ENCODE peak calls at places on chromosomes 1 and 21, in ten cellular contexts. One of them, this sample, is unnamed.

GRCh38 chr1:56578963-56579875 is at the start of gene PLPP3:
- DNase-seq in upper lobe of right lung: peak
- DNase-seq in progenitor cell of endocrine pancreas: peak
- DNase-seq in ovary: peak
- DNase-seq in RWPE1: peak
- DNase-seq in tibial artery: peak
- DNase-seq in kidney: peak
- DNase-seq in breast epithelium: peak
- DNase-seq in esophagus muscularis mucosa: peak
- DNase-seq in endothelial cell: peak
- DNase-seq in this sample: peak

GRCh38 chr1:164602480-164603093 is 43.6 kb downstream of the PBX1 start:
- DNase-seq in upper lobe of right lung: peak
- DNase-seq in progenitor cell of endocrine pancreas: no peak
- DNase-seq in ovary: peak
- DNase-seq in RWPE1: no peak
- DNase-seq in tibial artery: peak
- DNase-seq in kidney: peak
- DNase-seq in breast epithelium: peak
- DNase-seq in esophagus muscularis mucosa: no peak
- DNase-seq in endothelial cell: no peak
- DNase-seq in this sample: peak

GRCh38 chr1:158496379-158496778 is 24.4 kb downstream of the OR10R2 start:
- DNase-seq in upper lobe of right lung: no peak
- DNase-seq in progenitor cell of endocrine pancreas: no peak
- DNase-seq in ovary: no peak
- DNase-seq in RWPE1: no peak
- DNase-seq in tibial artery: no peak
- DNase-seq in kidney: no peak
- DNase-seq in breast epithelium: no peak
- DNase-seq in esophagus muscularis mucosa: no peak
- DNase-seq in endothelial cell: no peak
- DNase-seq in this sample: no peak

GRCh38 chr1:53956308-53957168 is 10.4 kb downstream of the LRRC42 start:
- DNase-seq in upper lobe of right lung: no peak
- DNase-seq in progenitor cell of endocrine pancreas: no peak
- DNase-seq in ovary: no peak
- DNase-seq in RWPE1: peak
- DNase-seq in tibial artery: no peak
- DNase-seq in kidney: no peak
- DNase-seq in breast epithelium: no peak
- DNase-seq in esophagus muscularis mucosa: no peak
- DNase-seq in endothelial cell: no peak
- DNase-seq in this sample: no peak

GRCh38 chr1:183952101-183952500 is 85.4 kb downstream of the COLGALT2 start:
- DNase-seq in upper lobe of right lung: no peak
- DNase-seq in progenitor cell of endocrine pancreas: no peak
- DNase-seq in ovary: no peak
- DNase-seq in RWPE1: no peak
- DNase-seq in tibial artery: no peak
- DNase-seq in kidney: no peak
- DNase-seq in breast epithelium: no peak
- DNase-seq in esophagus muscularis mucosa: no peak
- DNase-seq in endothelial cell: no peak
- DNase-seq in this sample: no peak

GRCh38 chr21:45029298-45029967 is 44.9 kb upstream of the ADARB1 start:
- DNase-seq in upper lobe of right lung: no peak
- DNase-seq in progenitor cell of endocrine pancreas: no peak
- DNase-seq in ovary: no peak
- DNase-seq in RWPE1: no peak
- DNase-seq in tibial artery: peak
- DNase-seq in kidney: peak
- DNase-seq in breast epithelium: no peak
- DNase-seq in esophagus muscularis mucosa: no peak
- DNase-seq in endothelial cell: no peak
- DNase-seq in this sample: peak

GRCh38 chr21:25639167-25639921 is at the start of gene JAM2:
- DNase-seq in upper lobe of right lung: peak
- DNase-seq in progenitor cell of endocrine pancreas: peak
- DNase-seq in ovary: peak
- DNase-seq in RWPE1: no peak
- DNase-seq in tibial artery: peak
- DNase-seq in kidney: peak
- DNase-seq in breast epithelium: peak
- DNase-seq in esophagus muscularis mucosa: no peak
- DNase-seq in endothelial cell: peak
- DNase-seq in this sample: peak

GRCh38 chr1:169426174-169426716 is 1.0 kb downstream of the CCDC181 start:
- DNase-seq in upper lobe of right lung: no peak
- DNase-seq in progenitor cell of endocrine pancreas: no peak
- DNase-seq in ovary: no peak
- DNase-seq in RWPE1: no peak
- DNase-seq in tibial artery: no peak
- DNase-seq in kidney: no peak
- DNase-seq in breast epithelium: no peak
- DNase-seq in esophagus muscularis mucosa: no peak
- DNase-seq in endothelial cell: no peak
- DNase-seq in this sample: no peak

GRCh38 chr1:41461790-41462679 is 22.4 kb downstream of the EDN2 start:
- DNase-seq in upper lobe of right lung: no peak
- DNase-seq in progenitor cell of endocrine pancreas: no peak
- DNase-seq in ovary: no peak
- DNase-seq in RWPE1: no peak
- DNase-seq in tibial artery: no peak
- DNase-seq in kidney: no peak
- DNase-seq in breast epithelium: no peak
- DNase-seq in esophagus muscularis mucosa: no peak
- DNase-seq in endothelial cell: no peak
- DNase-seq in this sample: no peak

GRCh38 chr1:41464886-41465285 is 19.6 kb downstream of the EDN2 start:
- DNase-seq in upper lobe of right lung: no peak
- DNase-seq in progenitor cell of endocrine pancreas: no peak
- DNase-seq in ovary: no peak
- DNase-seq in RWPE1: no peak
- DNase-seq in tibial artery: no peak
- DNase-seq in kidney: no peak
- DNase-seq in breast epithelium: no peak
- DNase-seq in esophagus muscularis mucosa: no peak
- DNase-seq in endothelial cell: no peak
- DNase-seq in this sample: no peak

GRCh38 chr1:41465741-41466140 is 18.7 kb downstream of the EDN2 start:
- DNase-seq in upper lobe of right lung: no peak
- DNase-seq in progenitor cell of endocrine pancreas: no peak
- DNase-seq in ovary: no peak
- DNase-seq in RWPE1: peak
- DNase-seq in tibial artery: no peak
- DNase-seq in kidney: no peak
- DNase-seq in breast epithelium: no peak
- DNase-seq in esophagus muscularis mucosa: no peak
- DNase-seq in endothelial cell: no peak
- DNase-seq in this sample: no peak

GRCh38 chr1:41463516-41463915 is 21.0 kb downstream of the EDN2 start:
- DNase-seq in upper lobe of right lung: no peak
- DNase-seq in progenitor cell of endocrine pancreas: no peak
- DNase-seq in ovary: no peak
- DNase-seq in RWPE1: no peak
- DNase-seq in tibial artery: no peak
- DNase-seq in kidney: peak
- DNase-seq in breast epithelium: no peak
- DNase-seq in esophagus muscularis mucosa: no peak
- DNase-seq in endothelial cell: no peak
- DNase-seq in this sample: no peak

GRCh38 chr1:41462680-41463004 is 21.8 kb downstream of the EDN2 start:
- DNase-seq in upper lobe of right lung: no peak
- DNase-seq in progenitor cell of endocrine pancreas: no peak
- DNase-seq in ovary: no peak
- DNase-seq in RWPE1: no peak
- DNase-seq in tibial artery: no peak
- DNase-seq in kidney: no peak
- DNase-seq in breast epithelium: no peak
- DNase-seq in esophagus muscularis mucosa: no peak
- DNase-seq in endothelial cell: no peak
- DNase-seq in this sample: no peak
- TF ChIP-seq CTCF in upper lobe of right lung: no peak
- TF ChIP-seq CTCF in progenitor cell of endocrine pancreas: no peak
- TF ChIP-seq CTCF in ovary: no peak
- TF ChIP-seq CTCF in RWPE1: no peak
- TF ChIP-seq CTCF in tibial artery: no peak
- TF ChIP-seq CTCF in kidney: no peak
- TF ChIP-seq CTCF in breast epithelium: no peak
- TF ChIP-seq CTCF in esophagus muscularis mucosa: no peak
- TF ChIP-seq CTCF in endothelial cell: no peak
- TF ChIP-seq CTCF in this sample: no peak

GRCh38 chr1:209607795-209608178 is 24.3 kb downstream of the CAMK1G start:
- DNase-seq in upper lobe of right lung: no peak
- DNase-seq in progenitor cell of endocrine pancreas: no peak
- DNase-seq in ovary: no peak
- DNase-seq in RWPE1: no peak
- DNase-seq in tibial artery: no peak
- DNase-seq in kidney: no peak
- DNase-seq in breast epithelium: no peak
- DNase-seq in esophagus muscularis mucosa: no peak
- DNase-seq in endothelial cell: no peak
- DNase-seq in this sample: no peak

GRCh38 chr1:209612646-209613350 is 29.3 kb downstream of the CAMK1G start:
- DNase-seq in upper lobe of right lung: peak
- DNase-seq in progenitor cell of endocrine pancreas: no peak
- DNase-seq in ovary: no peak
- DNase-seq in RWPE1: no peak
- DNase-seq in tibial artery: no peak
- DNase-seq in kidney: no peak
- DNase-seq in breast epithelium: no peak
- DNase-seq in esophagus muscularis mucosa: no peak
- DNase-seq in endothelial cell: no peak
- DNase-seq in this sample: no peak

GRCh38 chr1:209609403-209610377 is 26.2 kb downstream of the CAMK1G start:
- DNase-seq in upper lobe of right lung: peak
- DNase-seq in progenitor cell of endocrine pancreas: no peak
- DNase-seq in ovary: no peak
- DNase-seq in RWPE1: no peak
- DNase-seq in tibial artery: no peak
- DNase-seq in kidney: no peak
- DNase-seq in breast epithelium: no peak
- DNase-seq in esophagus muscularis mucosa: no peak
- DNase-seq in endothelial cell: no peak
- DNase-seq in this sample: no peak

GRCh38 chr1:209611771-209612570 is 28.5 kb downstream of the CAMK1G start:
- DNase-seq in upper lobe of right lung: peak
- DNase-seq in progenitor cell of endocrine pancreas: no peak
- DNase-seq in ovary: no peak
- DNase-seq in RWPE1: no peak
- DNase-seq in tibial artery: no peak
- DNase-seq in kidney: no peak
- DNase-seq in breast epithelium: no peak
- DNase-seq in esophagus muscularis mucosa: no peak
- DNase-seq in endothelial cell: peak
- DNase-seq in this sample: no peak

DNA sequence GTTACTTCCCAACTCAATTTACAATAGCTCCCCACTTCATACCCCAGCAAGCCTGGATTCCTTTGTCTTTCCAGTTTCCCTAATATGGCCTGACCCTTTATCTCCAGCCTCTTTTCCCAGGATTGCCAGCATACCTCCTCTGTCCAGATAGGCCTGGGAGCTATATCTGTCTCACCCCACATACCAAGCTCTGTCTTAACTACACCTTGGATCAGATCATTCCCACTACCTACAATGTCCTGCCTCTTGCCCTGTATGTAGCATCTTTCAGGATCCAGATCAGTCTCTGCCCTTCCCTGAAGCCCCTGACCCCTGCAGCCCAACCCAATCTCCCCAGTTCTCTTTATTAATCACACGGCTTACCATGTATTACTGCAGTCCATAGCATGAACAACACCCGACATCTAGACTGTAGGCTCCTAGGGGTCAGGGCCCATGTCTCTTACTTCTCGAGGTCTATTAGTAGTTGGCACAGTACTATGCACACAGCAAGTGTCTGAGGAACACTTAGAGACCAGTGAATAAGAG is 26.9 kb downstream of the CAMK1G start:
- DNase-seq in upper lobe of right lung: peak
- DNase-seq in progenitor cell of endocrine pancreas: no peak
- DNase-seq in ovary: no peak
- DNase-seq in RWPE1: no peak
- DNase-seq in tibial artery: no peak
- DNase-seq in kidney: no peak
- DNase-seq in breast epithelium: no peak
- DNase-seq in esophagus muscularis mucosa: no peak
- DNase-seq in endothelial cell: no peak
- DNase-seq in this sample: no peak
- TF ChIP-seq CTCF in upper lobe of right lung: no peak
- TF ChIP-seq CTCF in progenitor cell of endocrine pancreas: no peak
- TF ChIP-seq CTCF in ovary: no peak
- TF ChIP-seq CTCF in RWPE1: no peak
- TF ChIP-seq CTCF in tibial artery: no peak
- TF ChIP-seq CTCF in kidney: no peak
- TF ChIP-seq CTCF in breast epithelium: no peak
- TF ChIP-seq CTCF in esophagus muscularis mucosa: no peak
- TF ChIP-seq CTCF in endothelial cell: no peak
- TF ChIP-seq CTCF in this sample: no peak

DNA sequence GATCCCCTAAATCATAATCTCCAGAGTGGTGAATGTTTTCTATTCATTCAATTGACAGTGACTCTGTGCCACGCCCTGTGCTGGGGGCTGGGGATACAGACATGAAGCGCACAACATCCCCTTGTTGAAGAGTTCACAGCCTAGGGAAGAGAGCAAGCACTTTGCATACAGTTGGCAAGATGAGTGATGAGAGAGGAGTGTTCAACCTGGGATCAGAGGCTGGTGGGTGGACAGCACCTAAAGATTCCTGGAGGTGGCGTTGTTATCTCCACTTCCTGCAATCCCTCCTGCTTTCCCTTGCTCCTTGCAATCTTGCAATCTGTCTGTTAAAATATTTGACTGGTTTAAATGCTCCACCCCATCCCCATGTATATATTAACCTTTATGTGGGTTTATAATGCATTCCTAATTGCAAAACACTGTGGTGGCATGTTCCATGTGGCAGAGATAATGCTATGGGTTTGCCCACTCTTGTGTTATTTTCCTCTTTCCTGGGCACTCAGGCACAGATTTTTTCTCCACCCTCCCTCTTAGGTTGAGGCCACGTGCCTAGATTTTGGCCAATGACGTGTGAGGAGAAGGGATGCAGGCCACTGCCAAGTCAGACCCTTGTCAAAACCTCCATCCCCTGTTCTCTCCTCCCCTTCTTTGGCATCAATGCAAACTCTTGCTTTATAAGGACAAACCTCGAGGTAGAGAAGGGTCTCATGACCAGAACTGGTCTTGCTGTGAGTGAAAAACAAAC is 36.2 kb upstream of the GADD45A start:
- DNase-seq in upper lobe of right lung: no peak
- DNase-seq in progenitor cell of endocrine pancreas: no peak
- DNase-seq in ovary: no peak
- DNase-seq in RWPE1: no peak
- DNase-seq in tibial artery: no peak
- DNase-seq in kidney: no peak
- DNase-seq in breast epithelium: no peak
- DNase-seq in esophagus muscularis mucosa: peak
- DNase-seq in endothelial cell: no peak
- DNase-seq in this sample: no peak
- TF ChIP-seq CTCF in upper lobe of right lung: no peak
- TF ChIP-seq CTCF in progenitor cell of endocrine pancreas: no peak
- TF ChIP-seq CTCF in ovary: no peak
- TF ChIP-seq CTCF in RWPE1: no peak
- TF ChIP-seq CTCF in tibial artery: no peak
- TF ChIP-seq CTCF in kidney: no peak
- TF ChIP-seq CTCF in breast epithelium: no peak
- TF ChIP-seq CTCF in esophagus muscularis mucosa: no peak
- TF ChIP-seq CTCF in endothelial cell: no peak
- TF ChIP-seq CTCF in this sample: no peak

GRCh38 chr1:101846820-101847219 is 149.9 kb downstream of the OLFM3 start:
- DNase-seq in upper lobe of right lung: peak
- DNase-seq in progenitor cell of endocrine pancreas: peak
- DNase-seq in ovary: no peak
- DNase-seq in RWPE1: no peak
- DNase-seq in tibial artery: no peak
- DNase-seq in kidney: no peak
- DNase-seq in breast epithelium: no peak
- DNase-seq in esophagus muscularis mucosa: no peak
- DNase-seq in endothelial cell: peak
- DNase-seq in this sample: peak

GRCh38 chr1:101847608-101848007 is 149.1 kb downstream of the OLFM3 start:
- DNase-seq in upper lobe of right lung: no peak
- DNase-seq in progenitor cell of endocrine pancreas: no peak
- DNase-seq in ovary: no peak
- DNase-seq in RWPE1: no peak
- DNase-seq in tibial artery: no peak
- DNase-seq in kidney: no peak
- DNase-seq in breast epithelium: no peak
- DNase-seq in esophagus muscularis mucosa: no peak
- DNase-seq in endothelial cell: no peak
- DNase-seq in this sample: no peak

GRCh38 chr1:101841824-101842223 is 154.9 kb downstream of the OLFM3 start:
- DNase-seq in upper lobe of right lung: no peak
- DNase-seq in progenitor cell of endocrine pancreas: no peak
- DNase-seq in ovary: no peak
- DNase-seq in RWPE1: no peak
- DNase-seq in tibial artery: no peak
- DNase-seq in kidney: no peak
- DNase-seq in breast epithelium: no peak
- DNase-seq in esophagus muscularis mucosa: no peak
- DNase-seq in endothelial cell: no peak
- DNase-seq in this sample: no peak

DNA sequence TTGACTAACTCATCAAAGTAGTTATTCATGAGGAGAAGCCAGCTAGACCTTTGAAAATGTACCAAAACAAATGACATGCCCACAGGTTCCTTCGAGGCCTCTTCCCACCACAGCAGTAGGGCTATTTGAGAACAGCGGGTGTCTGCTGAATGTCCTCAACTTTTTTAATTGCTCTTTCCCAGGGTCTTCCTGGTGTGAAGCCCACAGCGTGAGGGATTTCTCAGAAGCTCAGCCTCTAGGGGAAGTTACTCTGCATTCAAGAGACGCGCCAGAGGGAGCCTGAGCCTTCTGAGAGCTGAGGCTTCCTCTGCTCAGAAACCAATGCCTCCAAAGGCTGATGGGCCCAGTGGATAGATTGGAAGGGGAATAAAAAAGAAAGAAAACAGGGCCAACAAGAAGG is 153.6 kb downstream of the OLFM3 start:
- DNase-seq in upper lobe of right lung: no peak
- DNase-seq in progenitor cell of endocrine pancreas: no peak
- DNase-seq in ovary: no peak
- DNase-seq in RWPE1: no peak
- DNase-seq in tibial artery: no peak
- DNase-seq in kidney: no peak
- DNase-seq in breast epithelium: no peak
- DNase-seq in esophagus muscularis mucosa: no peak
- DNase-seq in endothelial cell: no peak
- DNase-seq in this sample: no peak
- TF ChIP-seq CTCF in upper lobe of right lung: no peak
- TF ChIP-seq CTCF in progenitor cell of endocrine pancreas: no peak
- TF ChIP-seq CTCF in ovary: no peak
- TF ChIP-seq CTCF in RWPE1: no peak
- TF ChIP-seq CTCF in tibial artery: no peak
- TF ChIP-seq CTCF in kidney: no peak
- TF ChIP-seq CTCF in breast epithelium: no peak
- TF ChIP-seq CTCF in esophagus muscularis mucosa: no peak
- TF ChIP-seq CTCF in endothelial cell: no peak
- TF ChIP-seq CTCF in this sample: no peak

This sample was measured in nephron progenitor cell.